ENCODE peak calls at places on chromosome 1, in five cellular contexts. R is amygdala, F is AG08395, G is GM18507, T is mucosa of gallbladder. O is an unnamed sample.

GRCh38 chr1:117600325-117600916 is 5.4 kb upstream of the TENT5C start:
- DNase-seq in R (no peak), F (no peak), G (no peak), T (no peak), O (peak)

GRCh38 chr1:170927955-170928850 is 7.1 kb upstream of the MROH9 start:
- DNase-seq in R (no peak), F (no peak), G (no peak), T (no peak), O (no peak)

GRCh38 chr1:32068891-32069590 is 3.7 kb upstream of the TMEM39B start:
- DNase-seq in R (no peak), F (peak), G (no peak), T (no peak), O (no peak)

GRCh38 chr1:116841569-116842364 is 67.9 kb upstream of the PTGFRN start:
- DNase-seq in R (no peak), F (no peak), G (no peak), T (no peak), O (no peak)

GRCh38 chr1:209485167-209485566 is 98.3 kb upstream of the CAMK1G start:
- DNase-seq in R (no peak), F (peak), G (no peak), T (no peak), O (peak)

GRCh38 chr1:92473781-92474495 is 12.8 kb downstream of the GFI1 start:
- DNase-seq in R (no peak), F (no peak), G (no peak), T (no peak), O (no peak)

GRCh38 chr1:93348104-93348780 is 2.5 kb downstream of the DR1 start:
- DNase-seq in R (no peak), F (no peak), G (no peak), T (no peak), O (no peak)

GRCh38 chr1:206897175-206897574 is at the start of gene IL24:
- DNase-seq in R (no peak), F (no peak), G (no peak), T (no peak), O (no peak)

GRCh38 chr1:160567858-160568682 is 11.2 kb downstream of the CD84 start:
- DNase-seq in R (no peak), F (no peak), G (no peak), T (no peak), O (no peak)

O was measured in adrenal gland.